ENCODE peak calls at places on chromosome 15, in four cellular contexts. A, D, K and N are unnamed samples.

GRCh38 chr15:50886139-50886467 is 22.4 kb upstream of the AP4E1 start:
- DNase-seq in A (no peak), D (no peak), K (no peak), N (no peak)

GRCh38 chr15:45121706-45122417 is 7.7 kb downstream of the DUOXA2 start:
- DNase-seq in A (no peak), D (no peak), K (no peak), N (peak; percentile 33)

GRCh38 chr15:58065445-58066041 is at the start of gene ALDH1A2:
- DNase-seq in A (peak; percentile 56), D (peak; percentile 62), K (peak; percentile 10), N (peak; percentile 70)

GRCh38 chr15:36643551-36643950 is 64.1 kb downstream of the CDIN1 start:
- DNase-seq in A (no peak), D (no peak), K (no peak), N (no peak)

GRCh38 chr15:80967451-80967850 is 22.2 kb downstream of the MESD start:
- DNase-seq in A (no peak), D (peak; percentile 91), K (no peak), N (no peak)

GRCh38 chr15:44092221-44092620 is 102.8 kb downstream of the FRMD5 start:
- DNase-seq in A (no peak), D (no peak), K (no peak), N (no peak)

GRCh38 chr15:60695713-60696522 is 217.0 kb upstream of the ICE2 start:
- DNase-seq in A (no peak), D (no peak), K (no peak), N (no peak)

GRCh38 chr15:75114796-75115195 is 86.9 kb upstream of the C15orf39 start:
- DNase-seq in A (no peak), D (no peak), K (no peak), N (no peak)

GRCh38 chr15:85335193-85335939 is 45.0 kb upstream of the AKAP13 start:
- DNase-seq in A (no peak), D (no peak), K (no peak), N (no peak)

GRCh38 chr15:81297147-81297572 is 26.8 kb downstream of the STARD5 start:
- DNase-seq in A (no peak), D (no peak), K (no peak), N (no peak)

GRCh38 chr15:93065641-93066045 is 23.4 kb downstream of the RGMA start:
- DNase-seq in A (no peak), D (no peak), K (no peak), N (no peak)

GRCh38 chr15:74422723-74423442 is 10.9 kb downstream of the SEMA7A start:
- DNase-seq in A (no peak), D (peak; percentile 62), K (no peak), N (peak; percentile 59)

GRCh38 chr15:76196286-76196948 is 114.9 kb downstream of the ETFA start:
- DNase-seq in A (peak; percentile 87), D (no peak), K (peak; percentile 79), N (peak; percentile 46)

GRCh38 chr15:90875549-90875981 is 7.2 kb downstream of the FURIN start:
- DNase-seq in A (no peak), D (no peak), K (no peak), N (no peak)

GRCh38 chr15:90872481-90873184 is 4.2 kb downstream of the FURIN start:
- DNase-seq in A (no peak), D (peak; percentile 30), K (no peak), N (no peak)

GRCh38 chr15:90873998-90874605 is 5.7 kb downstream of the FURIN start:
- DNase-seq in A (no peak), D (peak; percentile 62), K (no peak), N (peak; percentile 90)

GRCh38 chr15:90871716-90872480 is 3.5 kb downstream of the FURIN start:
- DNase-seq in A (no peak), D (peak; percentile 54), K (no peak), N (no peak)

GRCh38 chr15:90873488-90873997 is 5.2 kb downstream of the FURIN start:
- DNase-seq in A (no peak), D (peak; percentile 28), K (no peak), N (no peak)
- H3K4me1 ChIP-seq in A (peaks cover 12% of the 10 kb centered on the region), D (peaks cover 6% of the 10 kb centered on the region), K (peaks cover 39% of the 10 kb centered on the region), N (peaks cover 55% of the 10 kb centered on the region)

DNA sequence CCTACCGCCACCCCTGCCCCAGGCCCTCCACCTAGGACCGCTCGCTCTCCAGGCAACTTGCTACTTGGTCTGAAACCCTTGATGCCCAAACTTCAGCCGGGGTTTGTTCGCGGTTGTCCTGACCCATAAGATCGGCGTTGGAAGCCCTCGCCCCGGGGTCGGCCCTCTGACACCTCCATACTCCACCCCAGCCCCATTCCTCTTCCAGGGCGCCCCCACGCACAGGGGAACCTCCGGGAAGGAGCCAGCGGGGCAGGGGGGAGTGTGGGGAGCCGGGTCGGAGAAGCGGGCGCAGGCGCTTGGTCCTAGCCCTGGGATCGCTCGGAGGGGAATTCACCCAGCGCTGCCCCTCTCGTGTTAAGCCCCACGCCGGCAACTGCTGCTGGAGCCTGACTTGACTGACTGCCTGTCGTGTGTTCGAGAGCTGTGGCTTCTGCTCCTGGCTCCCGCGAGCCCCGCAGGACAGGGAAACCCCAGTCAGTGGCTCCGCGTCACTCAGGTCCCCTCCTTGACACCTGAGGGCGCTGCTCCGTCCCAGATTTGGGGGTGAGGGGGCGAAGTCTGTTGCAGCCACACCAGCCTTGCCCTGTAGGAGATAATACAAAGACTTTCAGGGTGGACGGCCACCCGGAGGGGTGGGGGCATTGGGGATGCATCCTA is 675 bp downstream of the RYR3 start:
- DNase-seq in A (peak; percentile 17), D (peak; percentile 49), K (peak; percentile 18), N (no peak)
- TF ChIP-seq CTCF in A (no peak), D (peak; percentile 54), K (peak; percentile 19), N (no peak)

DNA sequence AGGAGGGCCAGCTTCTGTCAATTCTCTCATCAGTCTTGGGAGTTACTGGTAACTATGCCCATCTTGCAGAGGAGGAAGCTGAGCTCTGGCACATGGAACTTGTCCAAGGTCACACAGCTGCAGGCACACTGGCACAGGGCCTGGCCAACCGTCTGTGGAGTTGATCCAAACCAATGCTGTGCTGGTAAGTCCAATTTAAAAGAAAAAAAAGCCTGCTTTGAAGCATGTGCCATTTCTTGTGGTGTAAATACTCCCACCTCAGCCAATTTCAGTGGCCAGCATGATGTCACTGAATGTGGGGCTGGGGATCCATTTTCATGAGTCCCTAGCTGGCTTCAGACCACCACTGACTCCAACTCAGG is 83.4 kb downstream of the CHSY1 start:
- DNase-seq in A (peak; percentile 38), D (no peak), K (peak; percentile 56), N (no peak)
- H3K4me1 ChIP-seq in A (no peaks in the 10 kb centered on the region), D (no peaks in the 10 kb centered on the region), K (peaks cover 26% of the 10 kb centered on the region), N (peaks cover 56% of the 10 kb centered on the region)

GRCh38 chr15:68730491-68731317 is 90.0 kb downstream of the ANP32A start:
- DNase-seq in A (peak; percentile 34), D (peak; percentile 63), K (no peak), N (no peak)
- TF ChIP-seq CTCF in A (peak; percentile 67), D (peak; percentile 69), K (peak; percentile 53), N (peak; percentile 58)

GRCh38 chr15:98855815-98856539 is 151.6 kb downstream of the PGPEP1L start:
- DNase-seq in A (no peak), D (no peak), K (no peak), N (no peak)
- H3K4me1 ChIP-seq in A (peaks cover 7% of the 10 kb centered on the region), D (peaks cover 25% of the 10 kb centered on the region), K (peaks cover 19% of the 10 kb centered on the region), N (peaks cover 54% of the 10 kb centered on the region)

DNA sequence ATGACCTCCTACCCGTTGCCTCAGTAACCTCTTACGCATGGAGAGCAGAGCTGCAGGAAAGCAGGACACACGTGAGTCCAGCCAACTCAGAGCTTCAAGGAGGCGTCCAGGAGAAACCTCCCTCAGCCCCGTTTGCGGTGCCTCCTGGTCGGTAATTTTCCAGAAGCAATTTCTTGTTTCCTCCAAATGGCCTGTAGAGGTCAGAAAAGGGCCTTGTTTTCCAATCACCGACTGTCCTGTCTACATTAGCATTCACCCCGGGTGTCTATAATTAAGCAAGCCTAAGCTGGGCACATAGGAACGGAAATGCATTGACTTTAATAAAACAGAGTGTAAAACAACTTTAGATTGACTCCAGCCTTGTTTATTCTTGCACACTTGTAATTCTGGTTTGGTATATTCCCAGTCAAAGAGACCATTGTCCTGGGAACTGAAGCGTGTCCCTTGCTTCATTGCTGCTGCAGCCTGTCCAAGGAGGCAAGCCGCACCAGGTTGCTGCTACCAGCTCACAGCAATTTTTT is 836.2 kb downstream of the AGBL1 start:
- DNase-seq in A (peak; percentile 28), D (peak; percentile 55), K (no peak), N (no peak)
- TF ChIP-seq CTCF in A (peak; percentile 39), D (peak; percentile 72), K (peak; percentile 48), N (peak; percentile 46)